ENCODE peak calls at places on chromosomes 1 and 21, in seven cellular contexts. B is fibroblast of lung; S is effector memory CD4-positive, alpha-beta T cell; I is trophoblast cell; U is SJSA1; M is tibial nerve; P is body of pancreas. F is an unnamed sample. For H3K36me3, the result is how much of the 10 kb centered on the place peaks cover.

GRCh38 chr1:112743174-112744018 is 28.3 kb upstream of the PPM1J start:
- DNase-seq in B (peak), S (no peak), I (no peak), U (no peak), M (no peak), P (no peak), F (peak)

GRCh38 chr1:84845357-84845756 is 47.6 kb downstream of the LPAR3 start:
- DNase-seq in B (no peak), S (no peak), I (no peak), U (no peak), M (no peak), P (no peak), F (no peak)

GRCh38 chr1:152110860-152111514 is 4.3 kb downstream of the TCHH start:
- DNase-seq in B (peak), S (no peak), I (peak), U (peak), M (no peak), P (peak), F (peak)

GRCh38 chr21:17613242-17613676 is 558 bp upstream of the BTG3 start:
- DNase-seq in B (peak), S (peak), I (no peak), U (no peak), M (peak), P (peak), F (peak)

GRCh38 chr1:243253211-243253926 is 1.7 kb downstream of the CEP170 start:
- DNase-seq in B (no peak), S (no peak), I (no peak), U (no peak), M (no peak), P (no peak), F (no peak)

GRCh38 chr1:41345434-41346075 is 15.7 kb upstream of the FOXO6 start:
- DNase-seq in B (no peak), S (no peak), I (no peak), U (peak), M (no peak), P (no peak), F (peak)

GRCh38 chr1:235628316-235629006 is 21.1 kb downstream of the GNG4 start:
- DNase-seq in B (no peak), S (no peak), I (no peak), U (no peak), M (no peak), P (no peak), F (no peak)

GRCh38 chr1:22500476-22500875 is 48.8 kb downstream of the ZBTB40 start:
- DNase-seq in B (peak), S (no peak), I (no peak), U (peak), M (peak), P (peak), F (no peak)

GRCh38 chr21:20994790-20995189 is 3.4 kb upstream of the NCAM2 start:
- DNase-seq in B (no peak), S (no peak), I (no peak), U (no peak), M (no peak), P (no peak), F (no peak)

GRCh38 chr1:28087614-28088167 is 719 bp downstream of the EYA3 start:
- DNase-seq in B (no peak), S (no peak), I (no peak), U (no peak), M (no peak), P (no peak), F (no peak)

GRCh38 chr1:3403388-3404179 is 50.9 kb upstream of the ARHGEF16 start:
- DNase-seq in B (no peak), S (no peak), I (no peak), U (no peak), M (no peak), P (no peak), F (no peak)

GRCh38 chr1:247056071-247056470 is 22.5 kb downstream of the ZNF670 start:
- DNase-seq in B (peak), S (no peak), I (no peak), U (no peak), M (no peak), P (no peak), F (no peak)

GRCh38 chr1:147738739-147739476 is 21.5 kb downstream of the GJA5 start:
- DNase-seq in B (no peak), S (no peak), I (no peak), U (no peak), M (no peak), P (no peak), F (no peak)

GRCh38 chr21:36753556-36753955 is 54.6 kb downstream of the SIM2 start:
- DNase-seq in B (peak), S (no peak), I (no peak), U (peak), M (no peak), P (no peak), F (no peak)

GRCh38 chr1:59008599-59009347 is 224.9 kb upstream of the JUN start:
- DNase-seq in B (peak), S (no peak), I (no peak), U (peak), M (no peak), P (no peak), F (peak)

GRCh38 chr1:152374451-152374850 is 14.6 kb upstream of the FLG2 start:
- DNase-seq in B (no peak), S (no peak), I (no peak), U (no peak), M (no peak), P (peak), F (no peak)

GRCh38 chr1:22619252-22619651 is 17.2 kb upstream of the C1QA start:
- DNase-seq in B (no peak), S (no peak), I (no peak), U (no peak), M (no peak), P (no peak), F (no peak)

GRCh38 chr1:194184974-194185373 is 998.6 kb upstream of the B3GALT2 start:
- DNase-seq in B (no peak), S (no peak), I (peak), U (no peak), M (no peak), P (no peak), F (no peak)

GRCh38 chr1:4066860-4067599 is 167.0 kb upstream of the C1orf174 start:
- DNase-seq in B (no peak), S (no peak), I (no peak), U (no peak), M (no peak), P (no peak), F (no peak)

GRCh38 chr1:163535807-163536206 is 214.1 kb downstream of the NUF2 start:
- DNase-seq in B (peak), S (no peak), I (no peak), U (no peak), M (no peak), P (no peak), F (no peak)

GRCh38 chr1:177871633-177872562 is 98.0 kb downstream of the SEC16B start:
- DNase-seq in B (no peak), S (no peak), I (no peak), U (no peak), M (no peak), P (peak), F (no peak)

GRCh38 chr1:108199231-108199657 is 899 bp downstream of the SLC25A24 start:
- DNase-seq in B (peak), S (no peak), I (peak), U (peak), M (no peak), P (no peak), F (no peak)

GRCh38 chr1:43531453-43531905 is 796 bp downstream of the PTPRF start:
- DNase-seq in B (no peak), S (no peak), I (no peak), U (no peak), M (no peak), P (peak), F (peak)

GRCh38 chr1:50701706-50702317 is 258.3 kb downstream of the FAF1 start:
- DNase-seq in B (no peak), S (no peak), I (no peak), U (no peak), M (no peak), P (no peak), F (no peak)

GRCh38 chr1:111179968-111180533 is 20.4 kb downstream of the DENND2D start:
- DNase-seq in B (no peak), S (no peak), I (no peak), U (no peak), M (no peak), P (no peak), F (no peak)

GRCh38 chr1:181324797-181325616 is 158.3 kb upstream of the CACNA1E start:
- DNase-seq in B (no peak), S (no peak), I (peak), U (peak), M (no peak), P (no peak), F (no peak)

GRCh38 chr1:36183309-36183856 is 27.4 kb downstream of the MAP7D1 start:
- DNase-seq in B (peak), S (no peak), I (no peak), U (no peak), M (no peak), P (no peak), F (no peak)

GRCh38 chr1:234875953-234876814 is 252.5 kb downstream of the TOMM20 start:
- DNase-seq in B (peak), S (no peak), I (no peak), U (no peak), M (no peak), P (peak), F (no peak)

GRCh38 chr1:229286099-229286766 is 15.3 kb downstream of the RAB4A start:
- DNase-seq in B (no peak), S (no peak), I (no peak), U (no peak), M (no peak), P (no peak), F (no peak)

GRCh38 chr1:44945992-44946391 is 40.4 kb downstream of the EIF2B3 start:
- DNase-seq in B (no peak), S (no peak), I (no peak), U (no peak), M (no peak), P (no peak), F (no peak)

GRCh38 chr1:6496360-6496704 is 4.9 kb upstream of the PLEKHG5 start:
- DNase-seq in B (no peak), S (no peak), I (no peak), U (no peak), M (no peak), P (no peak), F (no peak)
- H3K4me3 ChIP-seq in B (peak), S (no peak), I (peak), U (no peak), M (no peak), P (no peak), F (no peak)

GRCh38 chr1:192936313-192937018 is 122.7 kb downstream of the UCHL5 start:
- DNase-seq in B (no peak), S (no peak), I (no peak), U (no peak), M (no peak), P (no peak), F (no peak)

GRCh38 chr1:192929606-192930005 is 120.8 kb downstream of the RGS2 start:
- DNase-seq in B (no peak), S (no peak), I (no peak), U (no peak), M (no peak), P (no peak), F (no peak)

GRCh38 chr1:192937128-192937527 is 122.0 kb downstream of the UCHL5 start:
- DNase-seq in B (no peak), S (no peak), I (no peak), U (no peak), M (no peak), P (no peak), F (no peak)

GRCh38 chr1:192939440-192939839 is 119.7 kb downstream of the UCHL5 start:
- DNase-seq in B (no peak), S (no peak), I (no peak), U (no peak), M (no peak), P (no peak), F (no peak)

DNA sequence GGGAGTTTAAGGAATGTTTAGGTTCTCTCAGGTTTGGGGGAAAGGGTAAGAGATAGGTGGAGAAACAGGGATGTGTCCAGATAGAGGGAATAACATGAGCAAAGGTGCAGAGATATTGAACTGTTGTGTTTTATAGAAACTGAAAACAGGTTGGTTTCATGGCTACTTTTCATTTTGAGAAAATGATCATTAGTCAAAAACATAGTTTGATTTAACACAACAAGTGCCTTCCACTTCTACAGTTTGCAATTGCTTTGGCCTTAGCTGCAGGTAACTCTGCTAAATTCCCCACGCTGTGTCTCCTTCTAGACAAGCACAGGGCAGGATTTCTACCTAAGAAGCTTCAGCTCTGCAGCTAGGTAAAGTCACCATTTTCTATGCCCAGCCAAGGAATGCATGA is 124.9 kb downstream of the RGS2 start:
- DNase-seq in B (no peak), S (no peak), I (no peak), U (no peak), M (no peak), P (no peak), F (no peak)
- H3K36me3 ChIP-seq in B (under half), S (under half), I (under half), U (under half), M (under half), P (under half), F (under half)

DNA sequence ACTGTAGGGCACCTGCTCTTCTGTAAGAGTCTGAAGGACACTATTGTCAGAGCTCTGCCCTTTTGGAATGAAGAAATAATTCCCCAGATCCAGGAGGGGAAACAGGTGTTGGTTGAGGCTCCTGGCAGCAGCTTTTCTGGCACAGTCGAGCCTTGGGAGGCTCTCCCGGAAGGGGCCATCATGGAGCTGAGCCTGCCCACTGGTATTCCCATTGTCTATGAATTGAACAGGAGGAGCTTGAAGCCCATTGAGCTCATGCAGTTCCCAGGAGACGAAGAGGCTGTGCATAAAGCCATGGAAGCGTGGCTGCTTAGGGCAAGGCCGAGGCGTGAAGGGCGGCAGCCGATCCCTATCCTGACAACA is 26.6 kb downstream of the UBE4B start:
- DNase-seq in B (no peak), S (no peak), I (no peak), U (no peak), M (no peak), P (no peak), F (no peak)
- H3K27ac ChIP-seq in B (no peak), S (no peak), I (no peak), U (no peak), M (no peak), P (no peak), F (peak)

DNA sequence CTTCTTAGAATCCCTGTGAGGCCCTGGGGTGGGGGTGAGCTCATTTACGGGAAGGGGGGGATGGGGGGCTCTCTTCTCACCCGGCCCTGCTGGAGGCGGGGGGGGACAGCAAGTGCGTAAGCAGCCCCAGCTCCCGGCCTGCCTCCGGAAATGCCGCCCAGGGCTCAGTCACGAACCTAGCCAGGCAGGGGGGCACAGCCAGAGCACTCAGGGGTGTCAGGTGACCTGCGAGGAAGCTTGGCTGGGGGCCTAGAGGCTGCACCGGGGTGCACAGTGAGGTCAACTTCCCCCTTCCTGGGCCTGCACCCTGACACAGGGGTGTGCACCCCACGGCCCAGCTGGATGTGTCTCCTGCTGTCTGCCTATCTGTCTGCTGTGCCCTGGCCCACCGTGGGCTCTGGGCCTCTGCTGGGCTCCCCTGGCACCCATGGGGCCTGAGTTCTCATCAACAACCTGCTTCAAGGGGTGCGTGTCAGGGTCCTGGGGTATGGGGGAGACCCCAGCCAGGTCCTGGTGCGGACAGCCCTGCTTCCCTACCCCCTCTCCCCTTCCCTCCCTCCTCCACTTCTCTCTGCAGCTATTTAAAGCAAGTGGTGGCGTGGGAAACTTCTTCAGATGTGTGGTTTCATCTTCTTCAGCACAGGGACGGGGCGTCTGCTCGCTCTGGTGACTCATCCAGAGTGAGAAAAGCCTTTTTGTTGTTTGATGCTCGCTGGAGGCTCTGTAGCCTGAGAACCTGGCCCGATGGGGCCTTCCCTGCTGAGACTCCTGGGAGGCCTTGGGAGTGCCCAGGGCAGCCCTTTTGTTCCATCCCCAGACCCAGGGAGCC is 92.5 kb upstream of the RUNX3 start:
- DNase-seq in B (peak), S (peak), I (peak), U (peak), M (peak), P (peak), F (peak)
- H3K4me3 ChIP-seq in B (no peak), S (peak), I (no peak), U (peak), M (no peak), P (no peak), F (no peak)

DNA sequence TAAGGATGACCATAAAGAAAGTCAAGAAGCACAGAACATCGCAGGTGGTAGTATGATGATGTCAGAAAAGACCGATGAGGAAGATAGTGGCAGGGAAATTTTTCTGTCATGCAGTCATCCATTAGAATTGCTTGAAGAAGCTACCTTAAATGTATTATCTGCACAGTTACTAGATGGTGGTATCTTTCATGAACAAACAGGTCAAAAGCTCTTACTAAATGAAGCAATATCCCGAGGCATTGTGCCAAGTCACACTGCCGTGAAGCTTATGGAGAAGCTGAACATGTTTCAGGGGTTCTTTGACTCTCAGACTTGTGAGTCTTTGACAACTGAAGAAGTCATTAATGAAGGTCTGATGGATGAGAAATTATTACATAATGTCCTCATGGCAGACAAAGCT is 128.8 kb downstream of the MACF1 start:
- DNase-seq in B (no peak), S (no peak), I (peak), U (no peak), M (peak), P (peak), F (no peak)
- H3K36me3 ChIP-seq in B (under half), S (half or more), I (under half), U (half or more), M (under half), P (under half), F (under half)

GRCh38 chr1:206705187-206705586 is 20.5 kb downstream of the MAPKAPK2 start:
- DNase-seq in B (peak), S (no peak), I (no peak), U (no peak), M (no peak), P (peak), F (no peak)
- H3K27ac ChIP-seq in B (peak), S (no peak), I (no peak), U (peak), M (no peak), P (no peak), F (no peak)

GRCh38 chr1:24990136-24990535 is 60.1 kb upstream of the RUNX3 start:
- DNase-seq in B (no peak), S (no peak), I (no peak), U (no peak), M (no peak), P (no peak), F (no peak)
- H3K4me3 ChIP-seq in B (no peak), S (no peak), I (no peak), U (no peak), M (no peak), P (no peak), F (no peak)

F was measured in aorta.